ENCODE peak calls at places on chromosomes 3 and 15, in seven cellular contexts. A is endodermal cell, P is AG04449, Z is uterus, Q is PC-9, L is RWPE2, I is cardiac fibroblast. E is an unnamed sample.

GRCh38 chr3:55899887-55900286 is 412.8 kb upstream of the WNT5A start:
- DNase-seq in A (peak; percentile 82), P (no peak), Z (no peak), Q (peak; percentile 15), L (no peak), I (no peak), E (no peak)

GRCh38 chr3:133954961-133955360 is 59.3 kb upstream of the RAB6B start:
- DNase-seq in A (no peak), P (no peak), Z (no peak), Q (no peak), L (peak; percentile 49), I (no peak), E (no peak)

GRCh38 chr3:128133273-128133883 is 9.8 kb upstream of the RUVBL1 start:
- DNase-seq in A (peak; percentile 86), P (no peak), Z (no peak), Q (peak; percentile 25), L (no peak), I (peak; percentile 82), E (peak; percentile 52)

GRCh38 chr3:182440101-182440500 is 353.2 kb upstream of the ATP11B start:
- DNase-seq in A (no peak), P (no peak), Z (no peak), Q (no peak), L (no peak), I (no peak), E (no peak)

GRCh38 chr3:50632450-50632849 is 15.5 kb downstream of the MAPKAPK3 start:
- DNase-seq in A (no peak), P (no peak), Z (no peak), Q (no peak), L (no peak), I (no peak), E (no peak)

GRCh38 chr3:62562017-62562416 is 188.7 kb upstream of the FEZF2 start:
- DNase-seq in A (no peak), P (peak; percentile 37), Z (no peak), Q (no peak), L (no peak), I (peak; percentile 85), E (peak; percentile 77)

GRCh38 chr3:147393261-147393964 is 12.9 kb downstream of the ZIC4 start:
- DNase-seq in A (peak; percentile 93), P (no peak), Z (no peak), Q (no peak), L (no peak), I (no peak), E (no peak)

GRCh38 chr15:40992241-40992741 is 39.0 kb downstream of the CHAC1 start:
- DNase-seq in A (no peak), P (no peak), Z (no peak), Q (no peak), L (no peak), I (no peak), E (no peak)

GRCh38 chr3:2377281-2377680 is 278.6 kb downstream of the CNTN4 start:
- DNase-seq in A (no peak), P (no peak), Z (no peak), Q (no peak), L (no peak), I (no peak), E (no peak)

GRCh38 chr3:18008706-18009363 is 266.4 kb upstream of the TBC1D5 start:
- DNase-seq in A (no peak), P (no peak), Z (no peak), Q (no peak), L (no peak), I (no peak), E (no peak)

GRCh38 chr3:15659254-15659975 is 57.9 kb downstream of the BTD start:
- DNase-seq in A (no peak), P (no peak), Z (no peak), Q (no peak), L (no peak), I (no peak), E (no peak)

GRCh38 chr3:35772364-35773009 is 133.2 kb downstream of the ARPP21 start:
- DNase-seq in A (no peak), P (no peak), Z (no peak), Q (no peak), L (no peak), I (no peak), E (no peak)

GRCh38 chr3:127671523-127672428 is 976 bp upstream of the ABTB1 start:
- DNase-seq in A (peak; percentile 53), P (no peak), Z (no peak), Q (no peak), L (no peak), I (no peak), E (no peak)

GRCh38 chr3:43034911-43035310 is 55.8 kb downstream of the GASK1A start:
- DNase-seq in A (peak; percentile 30), P (no peak), Z (no peak), Q (no peak), L (no peak), I (no peak), E (no peak)

GRCh38 chr3:47527952-47528718 is 14.6 kb upstream of the ELP6 start:
- DNase-seq in A (no peak), P (no peak), Z (no peak), Q (no peak), L (no peak), I (no peak), E (no peak)

GRCh38 chr3:99872633-99873254 is 55.1 kb downstream of the CMSS1 start:
- DNase-seq in A (no peak), P (no peak), Z (no peak), Q (no peak), L (no peak), I (peak; percentile 29), E (no peak)

GRCh38 chr3:155078959-155079794 is 942 bp upstream of the MME start:
- DNase-seq in A (peak; percentile 50), P (no peak), Z (no peak), Q (no peak), L (no peak), I (peak; percentile 70), E (peak; percentile 53)

GRCh38 chr3:61690016-61690415 is 128.6 kb downstream of the PTPRG start:
- DNase-seq in A (peak; percentile 50), P (no peak), Z (no peak), Q (no peak), L (no peak), I (no peak), E (no peak)

GRCh38 chr15:79900087-79900486 is 3.3 kb upstream of the MTHFS start:
- DNase-seq in A (no peak), P (no peak), Z (no peak), Q (no peak), L (no peak), I (no peak), E (no peak)

GRCh38 chr3:69288161-69288895 is 97.6 kb downstream of the FRMD4B start:
- DNase-seq in A (peak; percentile 89), P (no peak), Z (no peak), Q (peak; percentile 29), L (no peak), I (no peak), E (no peak)

GRCh38 chr3:47577583-47578118 is 1.0 kb downstream of the CSPG5 start:
- DNase-seq in A (peak; percentile 75), P (no peak), Z (no peak), Q (no peak), L (no peak), I (no peak), E (no peak)

GRCh38 chr3:30934208-30934550 is 39.7 kb upstream of the GADL1 start:
- DNase-seq in A (no peak), P (no peak), Z (no peak), Q (no peak), L (no peak), I (peak; percentile 76), E (peak; percentile 65)
- TF ChIP-seq CTCF in A (peak; percentile 73), P (peak; percentile 49), Z (peak; percentile 56), Q (no peak), L (peak; percentile 64), I (peak; percentile 58), E (peak; percentile 54)

DNA sequence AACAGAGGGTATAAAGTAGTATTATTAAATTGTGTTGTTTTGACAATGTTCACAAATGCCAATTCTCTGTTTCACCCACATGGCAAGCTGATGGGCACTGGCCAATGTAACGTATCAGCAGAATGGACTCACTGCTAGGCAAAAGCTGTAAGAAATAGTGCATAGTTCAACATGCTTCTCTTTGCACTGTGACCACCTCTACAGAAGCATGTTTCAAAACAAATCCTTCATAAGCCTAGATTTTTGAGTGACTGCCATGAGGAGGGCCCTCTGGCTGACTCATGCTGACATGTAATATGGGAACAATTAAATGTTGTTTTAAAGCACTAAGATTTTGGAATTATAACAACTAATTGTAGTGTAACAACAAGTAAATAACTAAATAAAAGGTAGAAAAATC is 3.2 kb downstream of the GBE1 start:
- DNase-seq in A (no peak), P (peak; percentile 24), Z (peak; percentile 32), Q (no peak), L (no peak), I (peak; percentile 83), E (peak; percentile 91)
- H3K4me3 ChIP-seq in A (no peak overlapping the region), P (no peak overlapping the region), Z (no peak overlapping the region), Q (no peak overlapping the region), L (no peak overlapping the region), I (no peak overlapping the region), E (peak overlapping the region; percentile 29)

DNA sequence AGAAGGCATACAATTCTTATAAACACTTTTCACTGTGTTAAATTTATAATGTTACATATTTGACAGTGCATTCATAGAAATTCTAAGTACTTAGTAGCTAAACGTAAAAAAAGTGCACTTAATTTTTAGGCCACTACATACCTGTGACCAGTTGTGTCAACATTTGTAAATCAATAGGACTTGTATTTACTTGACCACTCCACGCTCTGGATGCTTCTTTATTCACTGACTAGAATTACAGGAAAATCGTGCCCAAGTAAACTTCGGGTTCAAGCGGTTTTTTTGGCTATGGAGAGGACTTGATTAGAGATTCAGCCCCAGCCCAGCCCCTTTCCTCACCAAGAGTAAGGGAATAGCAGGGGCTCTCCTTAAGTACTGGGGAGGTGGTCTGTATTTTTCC is 21.8 kb downstream of the WDR53 start:
- DNase-seq in A (no peak), P (no peak), Z (no peak), Q (no peak), L (no peak), I (no peak), E (no peak)
- TF ChIP-seq CTCF in A (no peak), P (no peak), Z (no peak), Q (no peak), L (no peak), I (no peak), E (no peak)

GRCh38 chr15:25067725-25068309 is 113.0 kb downstream of the SNRPN start:
- DNase-seq in A (no peak), P (no peak), Z (no peak), Q (no peak), L (peak; percentile 27), I (no peak), E (no peak)

GRCh38 chr15:25066708-25067107 is 111.9 kb downstream of the SNRPN start:
- DNase-seq in A (no peak), P (no peak), Z (no peak), Q (no peak), L (peak; percentile 62), I (no peak), E (no peak)

GRCh38 chr15:25062551-25063430 is 108.0 kb downstream of the SNRPN start:
- DNase-seq in A (peak; percentile 28), P (no peak), Z (peak; percentile 1), Q (no peak), L (peak; percentile 52), I (no peak), E (no peak)

GRCh38 chr15:25065876-25066275 is 111.1 kb downstream of the SNRPN start:
- DNase-seq in A (no peak), P (no peak), Z (no peak), Q (no peak), L (peak; percentile 55), I (no peak), E (no peak)

DNA sequence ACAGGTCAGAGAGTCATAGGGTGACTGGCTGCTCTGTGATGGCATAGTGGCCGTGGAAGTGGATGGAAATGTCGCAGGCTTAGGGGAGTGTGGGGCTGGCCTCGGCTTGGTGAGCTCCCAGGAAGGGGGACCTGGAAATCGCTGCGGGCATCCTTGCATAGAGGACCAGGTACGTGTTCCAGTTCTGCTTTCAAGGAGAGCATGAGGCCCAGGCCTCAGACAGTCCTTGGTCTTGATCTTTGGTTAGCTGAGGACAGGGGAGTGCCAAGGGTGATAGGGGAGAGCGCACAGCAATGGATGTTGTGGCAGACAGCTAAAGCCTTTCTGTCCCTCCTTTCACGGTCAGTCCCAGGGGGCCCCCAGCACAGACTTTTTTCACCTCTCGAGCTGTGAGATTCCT is 110.5 kb downstream of the SNRPN start:
- DNase-seq in A (no peak), P (no peak), Z (no peak), Q (no peak), L (peak; percentile 56), I (no peak), E (no peak)
- H3K4me3 ChIP-seq in A (peak overlapping the region; percentile 38), P (no peak overlapping the region), Z (no peak overlapping the region), Q (no peak overlapping the region), L (no peak overlapping the region), I (no peak overlapping the region), E (no peak overlapping the region)

E was measured in foreskin fibroblast.